ENCODE peak calls at places on chromosomes 7 and 10, in nine cellular contexts. A, L, F, I, W, J, Y, E and D are unnamed samples.

GRCh38 chr7:158829021-158829341 is 328 bp downstream of the ESYT2 start:
- DNase-seq in E (peak), J (peak), L (no peak), Y (peak), A (peak), F (peak), I (peak), W (no peak), D (peak)

GRCh38 chr7:1708640-1709249 is 38.7 kb downstream of the ELFN1 start:
- DNase-seq in W (peak), L (no peak), F (no peak), E (no peak), J (no peak), Y (no peak), I (no peak), A (no peak), D (no peak)

GRCh38 chr10:108639010-108639409 is 1284.3 kb downstream of the XPNPEP1 start:
- DNase-seq in J (no peak), Y (no peak), F (no peak), A (no peak), L (no peak), I (no peak), E (no peak), W (no peak), D (no peak)

GRCh38 chr7:7962851-7963250 is 5.7 kb upstream of the GLCCI1 start:
- DNase-seq in Y (no peak), W (no peak), I (no peak), E (peak), J (no peak), F (no peak), L (no peak), A (no peak), D (no peak)

GRCh38 chr7:76002822-76003221 is 8.4 kb upstream of the TMEM120A start:
- DNase-seq in W (no peak), I (no peak), A (no peak), L (no peak), E (no peak), F (no peak), Y (no peak), J (no peak), D (no peak)

GRCh38 chr7:2175091-2175490 is 57.7 kb downstream of the MAD1L1 start:
- DNase-seq in A (no peak), Y (no peak), I (no peak), E (no peak), L (no peak), J (no peak), W (no peak), F (no peak), D (no peak)

GRCh38 chr10:132064771-132065437 is 842 bp upstream of the JAKMIP3 start:
- DNase-seq in L (no peak), A (no peak), W (no peak), F (no peak), Y (no peak), I (no peak), J (no peak), E (no peak), D (no peak)

GRCh38 chr7:85508642-85509429 is 322.0 kb upstream of the SEMA3D start:
- DNase-seq in J (no peak), I (no peak), A (no peak), F (no peak), Y (no peak), W (no peak), L (no peak), E (peak), D (no peak)

GRCh38 chr7:13032524-13032923 is 345.1 kb downstream of the ARL4A start:
- DNase-seq in Y (no peak), F (peak), W (no peak), E (no peak), I (no peak), L (no peak), A (no peak), J (no peak), D (no peak)

GRCh38 chr10:78937800-78938694 is 130.7 kb upstream of the ZMIZ1 start:
- DNase-seq in F (peak), W (no peak), E (no peak), L (no peak), I (no peak), A (no peak), J (no peak), Y (no peak), D (no peak)

GRCh38 chr7:87735360-87735759 is 107.2 kb downstream of the RUNDC3B start:
- DNase-seq in E (no peak), W (no peak), A (no peak), I (no peak), F (peak), L (no peak), Y (no peak), J (no peak), D (no peak)

DNA sequence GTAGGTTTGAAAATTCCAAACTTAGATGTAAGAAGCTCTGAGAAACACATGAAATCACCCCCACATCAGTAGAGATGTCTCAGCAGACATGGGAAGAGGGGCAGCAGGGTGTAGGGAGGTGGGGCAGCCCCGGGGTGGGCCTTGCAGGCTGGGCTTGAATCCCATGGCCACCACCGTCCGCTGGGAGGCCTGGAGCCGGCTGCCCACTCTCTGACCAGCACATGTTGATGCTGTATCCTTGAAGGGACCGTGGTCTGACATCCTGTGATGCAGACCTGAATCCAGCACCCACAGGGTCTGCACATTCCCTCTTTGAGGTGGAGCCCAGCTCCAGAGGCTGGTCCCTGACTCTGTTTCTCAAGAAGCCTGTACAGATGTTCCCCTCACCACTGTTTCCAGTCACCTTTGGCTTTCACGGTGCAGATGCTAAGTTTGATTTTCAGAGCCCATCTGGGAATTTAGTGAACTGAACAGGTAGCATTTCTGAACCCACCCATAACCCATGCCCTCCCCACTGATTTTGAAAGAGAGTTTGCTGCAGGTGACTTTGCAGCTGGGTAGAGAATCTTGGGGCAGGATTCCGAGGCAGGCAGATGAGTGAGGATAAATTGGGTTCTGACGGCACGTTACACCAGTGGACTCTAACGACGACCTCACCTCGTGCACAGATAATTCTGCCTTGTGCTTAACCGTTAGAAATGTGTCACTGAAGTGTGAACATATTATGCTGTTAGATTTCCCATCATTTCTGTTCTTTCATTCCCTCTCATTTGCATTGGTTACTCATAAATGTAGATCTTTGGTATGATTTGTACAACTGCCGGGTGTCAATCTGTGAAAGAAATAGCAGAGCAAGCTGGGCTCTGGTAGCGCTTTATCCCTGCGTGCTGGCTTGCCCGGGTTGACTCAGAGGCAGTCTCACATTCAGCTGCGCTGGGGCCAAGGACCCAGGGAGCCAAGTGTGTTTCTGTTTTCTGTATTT is 45.7 kb downstream of the IKZF1 start:
- DNase-seq in L (no peak), F (no peak), W (peak), J (no peak), Y (no peak), A (no peak), I (no peak), E (no peak), D (no peak)
- TF ChIP-seq POLR2A in L (no peak), F (no peak), W (no peak), J (peak), Y (no peak), A (no peak), I (no peak), E (no peak), D (no peak)

GRCh38 chr7:5425507-5426225 is 2.0 kb upstream of the TNRC18 start:
- DNase-seq in F (peak), Y (peak), E (peak), L (peak), A (peak), W (peak), J (no peak), I (peak), D (peak)

GRCh38 chr7:5422324-5423271 is 1.0 kb downstream of the TNRC18 start:
- DNase-seq in F (peak), E (peak), I (peak), A (peak), Y (peak), L (no peak), J (no peak), W (no peak), D (no peak)

GRCh38 chr7:5424689-5425506 is 1.3 kb upstream of the TNRC18 start:
- DNase-seq in E (peak), W (peak), J (no peak), L (peak), Y (peak), I (peak), A (peak), F (peak), D (no peak)

GRCh38 chr7:5423272-5423843 is at the start of gene TNRC18:
- DNase-seq in E (no peak), A (no peak), L (peak), J (no peak), I (peak), F (no peak), W (peak), Y (peak), D (no peak)

DNA sequence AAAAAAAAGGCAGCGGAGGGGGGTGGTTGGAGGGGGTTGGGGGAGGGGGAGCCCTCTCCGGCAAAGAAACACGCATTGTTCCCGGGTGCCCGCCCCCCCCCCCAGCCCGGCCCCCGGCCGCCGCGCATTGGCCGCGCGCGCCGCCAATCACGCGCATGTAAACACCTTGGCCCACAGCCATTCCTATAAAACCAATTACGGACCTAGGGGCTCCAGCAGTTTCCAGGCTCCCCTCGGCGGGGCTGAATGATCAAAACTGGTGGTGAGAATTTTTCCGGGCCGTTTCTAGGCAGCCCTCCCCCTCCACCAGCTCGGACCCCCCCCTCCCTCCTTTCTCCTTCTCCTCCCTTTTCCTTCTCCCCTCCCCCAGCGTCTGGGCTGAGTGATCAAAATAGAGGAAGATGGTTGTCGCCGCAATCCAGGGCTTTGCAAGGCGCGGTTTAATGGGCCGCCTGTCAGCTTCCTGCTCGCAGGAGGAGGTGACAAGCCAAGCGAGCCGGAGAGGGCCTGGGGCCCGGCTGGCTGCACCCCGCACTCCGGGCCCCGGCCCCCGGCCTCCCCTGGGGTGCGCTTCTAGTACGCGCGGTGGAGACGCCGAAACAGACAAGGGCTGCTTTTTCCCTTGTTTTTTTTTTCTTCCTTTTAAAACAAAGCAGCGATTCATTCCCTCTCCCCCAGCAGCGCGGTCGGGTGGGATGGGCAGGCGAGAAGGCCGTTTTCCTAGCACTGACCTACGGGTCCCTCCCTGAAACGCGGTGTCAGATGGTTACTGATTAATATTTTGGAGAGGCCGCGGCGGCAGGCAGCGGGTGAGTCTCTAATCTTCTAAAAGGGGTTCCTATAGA is 432 bp upstream of the TNRC18 start:
- DNase-seq in E (peak), W (peak), L (peak), F (peak), Y (peak), J (no peak), A (peak), I (peak), D (peak)
- TF ChIP-seq POLR2A in E (no peak), W (peak), L (peak), F (peak), Y (peak), J (no peak), A (no peak), I (peak), D (peak)

DNA sequence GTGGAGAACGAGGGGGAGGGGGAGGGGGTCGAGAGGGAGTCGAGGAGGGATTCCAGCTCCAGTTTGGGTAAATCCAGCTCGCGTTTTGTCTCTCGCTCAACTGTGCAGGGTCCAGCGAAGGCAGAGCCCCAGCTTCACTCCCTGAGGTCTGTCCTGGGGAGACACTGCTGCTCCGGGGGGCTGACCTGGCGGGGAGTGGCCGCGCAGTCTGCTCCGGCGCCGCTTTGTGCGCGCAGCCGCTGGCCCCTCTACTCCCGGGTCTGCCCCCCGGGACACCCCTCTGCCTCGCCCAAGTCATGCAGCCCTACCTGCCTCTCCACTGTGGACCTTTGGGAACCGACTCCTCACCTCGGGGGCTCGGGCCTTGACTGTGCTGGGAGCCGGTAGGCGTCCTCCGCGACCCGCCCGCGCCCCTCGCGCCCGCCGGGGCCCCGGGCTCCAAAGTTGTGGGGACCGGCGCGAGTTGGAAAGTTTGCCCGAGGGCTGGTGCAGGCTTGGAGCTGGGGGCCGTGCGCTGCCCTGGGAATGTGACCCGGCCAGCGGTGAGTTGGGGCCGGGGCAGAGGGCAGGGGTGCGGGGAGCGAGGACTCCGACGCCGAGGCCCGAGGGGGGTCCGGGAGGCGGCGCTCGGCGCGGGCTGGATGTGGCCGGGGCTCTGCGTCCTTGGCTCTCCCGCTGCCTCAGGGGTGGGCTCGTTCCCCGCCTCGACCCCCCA is at the start of gene TET1:
- DNase-seq in E (peak), W (peak), I (peak), F (no peak), A (peak), J (peak), L (peak), Y (no peak), D (peak)
- TF ChIP-seq POLR2A in E (peak), W (peak), I (no peak), F (no peak), A (no peak), J (no peak), L (peak), Y (peak), D (peak)

GRCh38 chr10:113957013-113957412 is 86.7 kb upstream of the ADRB1 start:
- DNase-seq in W (no peak), F (peak), J (no peak), Y (peak), E (peak), A (no peak), L (no peak), I (no peak), D (no peak)
- TF ChIP-seq POLR2A in W (no peak), F (no peak), J (no peak), Y (no peak), E (no peak), A (no peak), L (no peak), I (no peak), D (no peak)

GRCh38 chr7:100428199-100428966 is at the start of gene ZCWPW1:
- DNase-seq in L (peak), J (peak), F (peak), A (peak), E (peak), I (peak), Y (peak), W (peak), D (peak)

GRCh38 chr7:100427762-100428198 is 723 bp downstream of the ZCWPW1 start:
- DNase-seq in E (no peak), F (no peak), A (no peak), L (no peak), J (no peak), I (no peak), W (no peak), Y (no peak), D (no peak)

GRCh38 chr7:100429637-100430449 is at the start of gene MEPCE:
- DNase-seq in L (peak), W (peak), J (peak), I (peak), A (peak), Y (peak), E (peak), F (peak), D (peak)

GRCh38 chr7:100430450-100431285 is 1.0 kb downstream of the MEPCE start:
- DNase-seq in F (no peak), Y (no peak), I (no peak), J (no peak), A (no peak), E (peak), W (peak), L (peak), D (no peak)

DNA sequence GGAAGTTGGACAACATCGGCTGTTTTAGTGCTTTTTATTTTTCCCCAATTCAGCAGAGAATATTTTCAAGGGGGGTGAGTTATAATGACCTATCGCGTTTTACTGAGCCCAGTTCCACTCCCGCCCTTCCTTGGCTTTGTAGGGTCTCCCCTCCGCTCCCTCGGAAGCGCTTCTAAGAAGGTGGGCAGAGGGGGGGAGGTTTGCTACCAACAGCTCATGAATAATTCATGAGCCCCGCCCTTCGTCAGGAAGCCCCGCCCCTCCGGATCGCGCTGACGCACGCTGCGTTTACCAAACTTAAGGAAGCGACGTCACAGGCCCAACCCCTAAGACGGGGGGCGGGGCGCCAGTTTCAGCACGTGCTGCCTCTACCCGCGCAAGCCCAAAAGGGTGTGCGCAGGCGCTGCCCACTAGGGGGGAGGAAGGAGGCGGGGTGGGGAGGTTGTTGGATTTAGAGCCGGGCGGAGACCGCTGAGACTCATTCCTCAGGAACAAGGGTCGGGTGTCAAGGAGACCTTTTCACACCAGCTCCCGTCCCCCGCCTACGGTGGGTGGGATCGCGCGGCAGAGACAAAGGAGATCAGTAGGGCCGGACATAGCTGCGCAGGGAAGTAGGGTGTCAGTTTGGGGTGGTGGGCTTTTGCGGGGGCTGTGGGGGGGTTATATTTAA is 529 bp upstream of the MEPCE start:
- DNase-seq in L (peak), A (peak), I (peak), Y (peak), E (peak), J (peak), F (peak), W (peak), D (peak)
- TF ChIP-seq POLR2A in L (peak), A (no peak), I (peak), Y (no peak), E (peak), J (peak), F (peak), W (peak), D (peak)